ENCODE peak calls at places on chromosomes 5 and 9, in seven cellular contexts. Q is fibroblast of pulmonary artery; L is natural killer cell treated with Interleukin-12 subunit alpha and Interleukin-12 subunit beta and Interleukin-15 and Interleukin-18, amount 100 ng/mL, for 72 hours; G is hypothalamus; M is stimulated activated naive CD8-positive, alpha-beta T cell treated with anti-CD3 and anti-CD28 coated beads, Interleukin-15, amount 100 ng/mL, for 72 hours; C is C1 segment of cervical spinal cord; B is HS-27A. E is an unnamed sample.

GRCh38 chr5:107567901-107568671 is 102.7 kb downstream of the EFNA5 start:
- DNase-seq in Q (no peak), M (no peak), G (no peak), L (no peak), C (no peak), B (no peak), E (no peak)

GRCh38 chr5:178441486-178442270 is 148.5 kb downstream of the COL23A1 start:
- DNase-seq in L (no peak), B (no peak), M (no peak), C (no peak), G (no peak), Q (no peak), E (no peak)

GRCh38 chr5:132426525-132427138 is 57.1 kb downstream of the SLC22A5 start:
- DNase-seq in L (peak), Q (peak), G (no peak), C (no peak), B (peak), M (peak), E (peak)

GRCh38 chr9:73148447-73148937 is 3.2 kb upstream of the ANXA1 start:
- DNase-seq in M (no peak), B (no peak), C (no peak), Q (no peak), G (no peak), L (no peak), E (no peak)

GRCh38 chr5:56683281-56683680 is 132.1 kb upstream of the MAP3K1 start:
- DNase-seq in B (no peak), Q (no peak), G (no peak), L (no peak), M (no peak), C (no peak), E (no peak)

GRCh38 chr5:50738864-50739263 is 72.4 kb downstream of the PARP8 start:
- DNase-seq in G (no peak), Q (no peak), C (no peak), B (no peak), M (no peak), L (no peak), E (no peak)

GRCh38 chr5:150574818-150575537 is 65.5 kb upstream of the SYNPO start:
- DNase-seq in G (no peak), B (no peak), L (peak), C (no peak), M (no peak), Q (no peak), E (no peak)

GRCh38 chr5:108193021-108193795 is 188.7 kb downstream of the FBXL17 start:
- DNase-seq in Q (peak), M (no peak), B (peak), C (no peak), G (no peak), L (no peak), E (no peak)

GRCh38 chr9:83154087-83154736 is 91.3 kb upstream of the RASEF start:
- DNase-seq in B (no peak), C (no peak), G (no peak), Q (peak), L (no peak), M (no peak), E (no peak)

GRCh38 chr9:134992755-134993124 is 75.0 kb upstream of the FCN1 start:
- DNase-seq in C (no peak), B (no peak), M (no peak), Q (no peak), G (no peak), L (no peak), E (no peak)

GRCh38 chr5:148397968-148398595 is 14.3 kb downstream of the FBXO38 start:
- DNase-seq in Q (no peak), C (no peak), L (no peak), M (no peak), G (no peak), B (no peak), E (no peak)

GRCh38 chr5:7578056-7578455 is 182.1 kb downstream of the ADCY2 start:
- DNase-seq in Q (no peak), B (no peak), L (no peak), G (no peak), C (no peak), M (no peak), E (no peak)

GRCh38 chr9:82722051-82722450 is 340.9 kb downstream of the RASEF start:
- DNase-seq in G (no peak), B (no peak), M (no peak), C (no peak), Q (no peak), L (no peak), E (no peak)

GRCh38 chr5:170338933-170339779 is 41.6 kb upstream of the LCP2 start:
- DNase-seq in Q (no peak), C (no peak), L (peak), M (peak), B (no peak), G (no peak), E (peak)

GRCh38 chr9:133536536-133536935 is 2.0 kb downstream of the ADAMTSL2 start:
- DNase-seq in L (no peak), Q (no peak), M (no peak), C (no peak), B (no peak), G (no peak), E (no peak)

GRCh38 chr5:3126639-3127038 is 375.2 kb upstream of the IRX2 start:
- DNase-seq in L (no peak), G (no peak), C (no peak), B (no peak), M (no peak), Q (no peak), E (no peak)

GRCh38 chr5:14216902-14217301 is 73.8 kb downstream of the TRIO start:
- DNase-seq in L (no peak), Q (no peak), B (no peak), G (no peak), C (no peak), M (no peak), E (no peak)

GRCh38 chr9:136740971-136741884 is 1.5 kb downstream of the LCN10 start:
- DNase-seq in L (no peak), B (no peak), M (no peak), G (no peak), Q (peak), C (no peak), E (no peak)

GRCh38 chr9:70832487-70832886 is 288.9 kb downstream of the TRPM3 start:
- DNase-seq in C (no peak), G (no peak), B (no peak), Q (peak), M (no peak), L (no peak), E (no peak)